ENCODE peak calls at places on chromosomes 4 and X, in four cellular contexts. O is BJ, E is AG10803, Q is OCI-LY7. U is an unnamed sample.

GRCh38 chr4:54066088-54066415 is 1.6 kb upstream of the CHIC2 start:
- DNase-seq in O (no peak), E (no peak), Q (no peak), U (no peak)

GRCh38 chrX:136762820-136763452 is 17.8 kb downstream of the ARHGEF6 start:
- DNase-seq in O (no peak), E (no peak), Q (peak), U (no peak)

GRCh38 chr4:76949293-76950051 is at the start of gene SEPTIN11:
- DNase-seq in O (peak), E (peak), Q (peak), U (peak)

GRCh38 chrX:136228808-136229207 is 22.4 kb downstream of the MAP7D3 start:
- DNase-seq in O (no peak), E (no peak), Q (no peak), U (no peak)

GRCh38 chrX:50877310-50877709 is 33.2 kb upstream of the BMP15 start:
- DNase-seq in O (peak), E (peak), Q (no peak), U (peak)

GRCh38 chr4:7804759-7805385 is 134.8 kb downstream of the AFAP1 start:
- DNase-seq in O (no peak), E (no peak), Q (no peak), U (no peak)

GRCh38 chr4:148056879-148057278 is 325.0 kb downstream of the ARHGAP10 start:
- DNase-seq in O (no peak), E (peak), Q (peak), U (peak)

GRCh38 chrX:63330681-63331080 is 20.5 kb downstream of the SPIN4 start:
- DNase-seq in O (no peak), E (no peak), Q (no peak), U (no peak)

GRCh38 chrX:150482537-150483217 is 85.7 kb upstream of the MTM1 start:
- DNase-seq in O (peak), E (peak), Q (no peak), U (no peak)

GRCh38 chrX:7228226-7228625 is 80.3 kb upstream of the PUDP start:
- DNase-seq in O (no peak), E (no peak), Q (no peak), U (no peak)

DNA sequence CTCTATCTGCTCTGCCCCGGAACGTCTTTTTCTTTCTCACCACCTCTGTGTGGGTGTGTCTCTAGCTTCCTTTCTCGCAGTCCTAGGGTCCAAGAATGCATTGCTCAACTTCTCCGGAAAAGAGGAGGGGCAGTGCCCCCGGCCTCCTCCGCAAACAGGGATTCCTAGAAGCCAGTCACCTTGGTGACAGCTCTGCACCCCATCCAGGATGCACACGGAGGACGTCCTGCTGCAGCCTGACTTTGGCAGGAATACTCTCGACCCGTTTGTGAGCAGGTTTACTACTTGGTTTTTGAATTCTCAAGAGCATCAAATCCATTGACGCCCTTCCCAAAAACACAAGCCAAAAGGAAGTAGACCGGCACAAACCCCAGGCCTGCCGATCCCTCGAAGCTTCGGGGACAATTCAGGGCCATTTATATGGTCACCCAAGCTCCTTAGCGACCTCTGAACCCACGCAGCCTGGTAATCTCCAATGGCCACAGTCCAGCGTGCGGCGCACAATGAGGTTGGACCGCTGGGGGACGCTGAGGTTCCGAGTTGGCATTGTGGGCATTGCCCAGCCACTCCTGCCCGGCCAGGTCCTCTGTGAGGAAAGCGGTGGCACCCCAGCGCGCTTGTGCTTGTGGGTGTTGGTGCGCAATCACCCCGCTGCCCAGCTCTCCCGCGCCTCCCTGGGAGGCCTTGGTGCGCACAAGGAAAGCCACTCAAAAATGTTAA is 9.8 kb downstream of the NKX3-2 start:
- DNase-seq in O (no peak), E (no peak), Q (no peak), U (no peak)
- TF ChIP-seq CTCF in O (no peak), E (no peak), Q (no peak), U (no peak)

GRCh38 chr4:78880874-78881492 is 58.3 kb downstream of the PAQR3 start:
- DNase-seq in O (no peak), E (no peak), Q (peak), U (no peak)

GRCh38 chr4:78889955-78890354 is 49.3 kb downstream of the PAQR3 start:
- DNase-seq in O (no peak), E (no peak), Q (no peak), U (no peak)

GRCh38 chr4:78885598-78885997 is 53.6 kb downstream of the PAQR3 start:
- DNase-seq in O (peak), E (peak), Q (no peak), U (no peak)
- H3K4me3 ChIP-seq in O (no peak), E (no peak), Q (no peak), U (no peak)

GRCh38 chr4:108751321-108751720 is 11.5 kb downstream of the ETNPPL start:
- DNase-seq in O (no peak), E (no peak), Q (no peak), U (no peak)

GRCh38 chr4:108754327-108754726 is 8.5 kb downstream of the ETNPPL start:
- DNase-seq in O (no peak), E (no peak), Q (no peak), U (no peak)

GRCh38 chr4:108744307-108744706 is 18.5 kb downstream of the ETNPPL start:
- DNase-seq in O (no peak), E (peak), Q (no peak), U (peak)

DNA sequence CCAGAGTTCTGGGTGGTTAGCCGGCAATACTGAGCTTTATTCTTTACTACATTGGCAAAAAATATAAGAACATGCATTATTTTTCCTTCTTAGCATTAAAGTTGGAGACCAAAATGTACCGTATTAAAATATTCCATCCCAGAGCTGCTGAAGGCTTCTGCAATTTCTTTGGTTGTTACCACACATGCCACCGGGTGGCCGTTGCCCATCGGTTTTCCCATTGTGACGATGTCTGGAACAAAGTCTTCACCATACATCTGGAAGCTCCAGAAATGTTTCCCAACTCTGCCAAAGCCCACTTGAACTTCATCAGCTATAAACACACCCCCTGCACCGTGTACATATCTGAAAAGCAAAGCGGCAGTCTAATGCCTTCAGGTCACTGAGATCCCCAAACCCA is 13.7 kb downstream of the ETNPPL start:
- DNase-seq in O (no peak), E (no peak), Q (no peak), U (no peak)
- TF ChIP-seq CTCF in O (no peak), E (no peak), Q (peak), U (peak)

GRCh38 chrX:40380649-40381488 is 199.9 kb upstream of the ATP6AP2 start:
- DNase-seq in O (no peak), E (no peak), Q (no peak), U (no peak)

GRCh38 chrX:40374486-40374885 is 206.3 kb upstream of the ATP6AP2 start:
- DNase-seq in O (no peak), E (no peak), Q (no peak), U (no peak)

GRCh38 chrX:40373641-40374040 is 207.1 kb upstream of the ATP6AP2 start:
- DNase-seq in O (no peak), E (no peak), Q (no peak), U (no peak)

GRCh38 chrX:40373025-40373424 is 207.7 kb upstream of the ATP6AP2 start:
- DNase-seq in O (no peak), E (no peak), Q (no peak), U (no peak)

GRCh38 chrX:40377684-40378083 is 203.1 kb upstream of the ATP6AP2 start:
- DNase-seq in O (no peak), E (no peak), Q (no peak), U (no peak)
- H3K4me3 ChIP-seq in O (no peak), E (no peak), Q (no peak), U (no peak)

GRCh38 chr4:86815653-86816052 is 33.5 kb downstream of the SLC10A6 start:
- DNase-seq in O (no peak), E (no peak), Q (no peak), U (no peak)

GRCh38 chr4:86818211-86818610 is 31.0 kb downstream of the SLC10A6 start:
- DNase-seq in O (no peak), E (peak), Q (no peak), U (no peak)

GRCh38 chr4:86818845-86819244 is 30.3 kb downstream of the SLC10A6 start:
- DNase-seq in O (no peak), E (no peak), Q (no peak), U (no peak)

GRCh38 chr4:86822136-86822535 is 27.0 kb downstream of the SLC10A6 start:
- DNase-seq in O (no peak), E (no peak), Q (no peak), U (no peak)

GRCh38 chr4:86816463-86817107 is 32.6 kb downstream of the SLC10A6 start:
- DNase-seq in O (peak), E (peak), Q (no peak), U (peak)
- TF ChIP-seq CTCF in O (no peak), E (no peak), Q (no peak), U (no peak)

GRCh38 chr4:155675709-155676429 is 9.2 kb downstream of the GUCY1A1 start:
- DNase-seq in O (no peak), E (peak), Q (no peak), U (no peak)

GRCh38 chr4:155673453-155673979 is 6.9 kb downstream of the GUCY1A1 start:
- DNase-seq in O (no peak), E (no peak), Q (no peak), U (no peak)

GRCh38 chr4:155672342-155672741 is 5.7 kb downstream of the GUCY1A1 start:
- DNase-seq in O (no peak), E (no peak), Q (no peak), U (no peak)

GRCh38 chr4:155676430-155676825 is 9.8 kb downstream of the GUCY1A1 start:
- DNase-seq in O (no peak), E (peak), Q (no peak), U (no peak)

DNA sequence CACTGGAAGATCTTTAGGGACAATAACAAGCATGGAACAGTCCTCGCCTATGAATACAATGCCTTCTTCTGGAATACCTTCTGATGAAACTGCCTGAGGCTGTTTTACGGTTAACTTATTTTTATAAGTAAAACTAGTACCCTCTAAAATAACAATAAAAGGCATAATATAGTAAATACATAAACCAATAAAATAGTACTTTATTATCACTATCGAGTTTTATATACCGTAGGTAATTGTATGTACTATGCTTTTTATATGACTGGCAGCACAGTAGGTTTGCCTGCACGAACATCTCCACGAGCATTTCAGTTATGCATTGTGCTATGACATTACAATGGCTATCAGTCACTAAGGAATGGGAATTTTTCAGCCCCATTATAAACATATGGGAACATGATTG is 8.0 kb downstream of the GUCY1A1 start:
- DNase-seq in O (no peak), E (no peak), Q (no peak), U (no peak)
- H3K4me3 ChIP-seq in O (no peak), E (no peak), Q (no peak), U (no peak)

GRCh38 chr4:111984169-111984873 is 160.9 kb upstream of the FAM241A start:
- DNase-seq in O (no peak), E (no peak), Q (no peak), U (no peak)
- TF ChIP-seq CTCF in O (no peak), E (no peak), Q (no peak), U (no peak)

U was measured in HFF-Myc.